ENCODE peak calls at places on chromosomes 6 and 20, in ten cellular contexts. One of them, this sample, is unnamed.

GRCh38 chr6:6925391-6926164 is 182.2 kb upstream of the RREB1 start:
- DNase-seq in prostate gland: no peak
- DNase-seq in suprapubic skin: no peak
- DNase-seq in Peyer's patch: no peak
- DNase-seq in HCT116: no peak
- DNase-seq in body of pancreas: no peak
- DNase-seq in breast epithelium: no peak
- DNase-seq in A549: no peak
- DNase-seq in K562: no peak
- DNase-seq in adrenal gland: no peak
- DNase-seq in this sample: no peak

GRCh38 chr6:140320081-140320798 is 945.8 kb upstream of the CITED2 start:
- DNase-seq in prostate gland: no peak
- DNase-seq in suprapubic skin: no peak
- DNase-seq in Peyer's patch: no peak
- DNase-seq in HCT116: no peak
- DNase-seq in body of pancreas: no peak
- DNase-seq in breast epithelium: no peak
- DNase-seq in A549: no peak
- DNase-seq in K562: no peak
- DNase-seq in adrenal gland: no peak
- DNase-seq in this sample: peak; percentile 69

GRCh38 chr20:1657556-1658334 is at the start of gene SIRPG:
- DNase-seq in prostate gland: no peak
- DNase-seq in suprapubic skin: no peak
- DNase-seq in Peyer's patch: peak; percentile 52
- DNase-seq in HCT116: no peak
- DNase-seq in body of pancreas: no peak
- DNase-seq in breast epithelium: no peak
- DNase-seq in A549: no peak
- DNase-seq in K562: no peak
- DNase-seq in adrenal gland: no peak
- DNase-seq in this sample: peak; percentile 86

GRCh38 chr20:33846291-33846916 is 35.3 kb downstream of the CHMP4B start:
- DNase-seq in prostate gland: no peak
- DNase-seq in suprapubic skin: no peak
- DNase-seq in Peyer's patch: no peak
- DNase-seq in HCT116: no peak
- DNase-seq in body of pancreas: peak; percentile 29
- DNase-seq in breast epithelium: no peak
- DNase-seq in A549: no peak
- DNase-seq in K562: peak; percentile 57
- DNase-seq in adrenal gland: no peak
- DNase-seq in this sample: no peak

GRCh38 chr6:115838763-115839401 is 221.8 kb downstream of the FRK start:
- DNase-seq in prostate gland: no peak
- DNase-seq in suprapubic skin: no peak
- DNase-seq in Peyer's patch: no peak
- DNase-seq in HCT116: peak; percentile 55
- DNase-seq in body of pancreas: peak; percentile 19
- DNase-seq in breast epithelium: no peak
- DNase-seq in A549: peak; percentile 23
- DNase-seq in K562: peak; percentile 40
- DNase-seq in adrenal gland: no peak
- DNase-seq in this sample: peak; percentile 40

GRCh38 chr20:12179692-12180091 is 262.0 kb downstream of the BTBD3 start:
- DNase-seq in prostate gland: no peak
- DNase-seq in suprapubic skin: no peak
- DNase-seq in Peyer's patch: no peak
- DNase-seq in HCT116: no peak
- DNase-seq in body of pancreas: no peak
- DNase-seq in breast epithelium: no peak
- DNase-seq in A549: no peak
- DNase-seq in K562: no peak
- DNase-seq in adrenal gland: no peak
- DNase-seq in this sample: no peak

GRCh38 chr6:124679392-124679791 is 282.8 kb upstream of the RNF217 start:
- DNase-seq in prostate gland: no peak
- DNase-seq in suprapubic skin: no peak
- DNase-seq in Peyer's patch: no peak
- DNase-seq in HCT116: no peak
- DNase-seq in body of pancreas: no peak
- DNase-seq in breast epithelium: no peak
- DNase-seq in A549: no peak
- DNase-seq in K562: no peak
- DNase-seq in adrenal gland: no peak
- DNase-seq in this sample: no peak

GRCh38 chr6:15329154-15329781 is 83.4 kb downstream of the JARID2 start:
- DNase-seq in prostate gland: no peak
- DNase-seq in suprapubic skin: no peak
- DNase-seq in Peyer's patch: no peak
- DNase-seq in HCT116: no peak
- DNase-seq in body of pancreas: peak; percentile 25
- DNase-seq in breast epithelium: no peak
- DNase-seq in A549: no peak
- DNase-seq in K562: no peak
- DNase-seq in adrenal gland: no peak
- DNase-seq in this sample: peak; percentile 79

GRCh38 chr6:113645986-113646385 is 211.2 kb upstream of the MARCKS start:
- DNase-seq in prostate gland: no peak
- DNase-seq in suprapubic skin: no peak
- DNase-seq in Peyer's patch: no peak
- DNase-seq in HCT116: no peak
- DNase-seq in body of pancreas: no peak
- DNase-seq in breast epithelium: no peak
- DNase-seq in A549: no peak
- DNase-seq in K562: no peak
- DNase-seq in adrenal gland: no peak
- DNase-seq in this sample: no peak

GRCh38 chr6:66838764-66839163 is 1131.7 kb upstream of the EYS start:
- DNase-seq in prostate gland: no peak
- DNase-seq in suprapubic skin: no peak
- DNase-seq in Peyer's patch: no peak
- DNase-seq in HCT116: no peak
- DNase-seq in body of pancreas: no peak
- DNase-seq in breast epithelium: no peak
- DNase-seq in A549: no peak
- DNase-seq in K562: no peak
- DNase-seq in adrenal gland: no peak
- DNase-seq in this sample: no peak

GRCh38 chr6:52834481-52834880 is 6.1 kb downstream of the GSTA5 start:
- DNase-seq in prostate gland: no peak
- DNase-seq in suprapubic skin: no peak
- DNase-seq in Peyer's patch: no peak
- DNase-seq in HCT116: no peak
- DNase-seq in body of pancreas: no peak
- DNase-seq in breast epithelium: no peak
- DNase-seq in A549: no peak
- DNase-seq in K562: no peak
- DNase-seq in adrenal gland: no peak
- DNase-seq in this sample: no peak

GRCh38 chr6:149766156-149766768 is 16.7 kb downstream of the PCMT1 start:
- DNase-seq in prostate gland: peak; percentile 22
- DNase-seq in suprapubic skin: no peak
- DNase-seq in Peyer's patch: no peak
- DNase-seq in HCT116: no peak
- DNase-seq in body of pancreas: peak; percentile 22
- DNase-seq in breast epithelium: no peak
- DNase-seq in A549: no peak
- DNase-seq in K562: no peak
- DNase-seq in adrenal gland: no peak
- DNase-seq in this sample: peak; percentile 27

GRCh38 chr6:157528931-157529653 is 148.1 kb downstream of the ZDHHC14 start:
- DNase-seq in prostate gland: no peak
- DNase-seq in suprapubic skin: no peak
- DNase-seq in Peyer's patch: no peak
- DNase-seq in HCT116: no peak
- DNase-seq in body of pancreas: peak; percentile 48
- DNase-seq in breast epithelium: no peak
- DNase-seq in A549: no peak
- DNase-seq in K562: peak; percentile 39
- DNase-seq in adrenal gland: no peak
- DNase-seq in this sample: peak; percentile 99

GRCh38 chr20:50226093-50226974 is 35.7 kb downstream of the CEBPB start:
- DNase-seq in prostate gland: no peak
- DNase-seq in suprapubic skin: peak; percentile 92
- DNase-seq in Peyer's patch: no peak
- DNase-seq in HCT116: no peak
- DNase-seq in body of pancreas: peak; percentile 56
- DNase-seq in breast epithelium: no peak
- DNase-seq in A549: no peak
- DNase-seq in K562: peak; percentile 22
- DNase-seq in adrenal gland: peak; percentile 61
- DNase-seq in this sample: peak; percentile 87

DNA sequence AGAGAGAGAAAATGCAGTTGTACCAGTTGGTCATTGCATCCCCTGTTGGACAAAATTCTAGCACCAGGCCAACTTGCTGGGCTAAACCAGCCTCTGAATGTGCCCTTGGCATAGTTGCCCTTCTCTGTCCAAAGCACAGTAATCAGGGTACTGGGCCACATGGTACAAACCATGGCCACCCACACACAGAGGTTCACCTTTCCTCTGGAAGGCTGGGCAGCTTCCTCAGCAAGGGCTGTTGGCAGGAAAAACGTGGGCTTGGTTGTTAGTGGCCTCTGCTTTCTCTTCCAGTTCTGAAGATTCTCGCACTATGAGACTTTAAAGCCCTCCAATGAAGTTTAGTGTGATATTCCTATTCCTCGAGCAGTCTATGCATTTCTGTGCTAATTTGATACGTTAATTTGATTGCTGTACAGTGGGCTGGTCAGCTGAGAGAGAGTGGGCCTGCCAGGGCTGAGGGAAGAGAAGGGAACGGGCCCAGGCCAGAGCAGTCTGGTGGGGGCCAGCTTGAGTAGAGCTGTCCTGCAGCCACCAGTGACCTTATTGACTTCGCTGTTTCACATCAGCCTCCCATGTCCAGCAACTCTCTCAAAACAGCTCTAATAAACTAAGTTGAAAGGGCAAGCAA is 592 bp downstream of the DDO start:
- DNase-seq in prostate gland: no peak
- DNase-seq in suprapubic skin: no peak
- DNase-seq in Peyer's patch: no peak
- DNase-seq in HCT116: no peak
- DNase-seq in body of pancreas: no peak
- DNase-seq in breast epithelium: no peak
- DNase-seq in A549: no peak
- DNase-seq in K562: no peak
- DNase-seq in adrenal gland: no peak
- DNase-seq in this sample: no peak
- H3K4me3 ChIP-seq in prostate gland: peak overlapping the region; percentile 20
- H3K4me3 ChIP-seq in suprapubic skin: peak overlapping the region; percentile 38
- H3K4me3 ChIP-seq in Peyer's patch: peak overlapping the region; percentile 51
- H3K4me3 ChIP-seq in HCT116: no peak overlapping the region
- H3K4me3 ChIP-seq in body of pancreas: no peak overlapping the region
- H3K4me3 ChIP-seq in breast epithelium: peak overlapping the region; percentile 48
- H3K4me3 ChIP-seq in A549: no peak overlapping the region
- H3K4me3 ChIP-seq in K562: no peak overlapping the region
- H3K4me3 ChIP-seq in adrenal gland: peak overlapping the region; percentile 16
- H3K4me3 ChIP-seq in this sample: no peak overlapping the region

DNA sequence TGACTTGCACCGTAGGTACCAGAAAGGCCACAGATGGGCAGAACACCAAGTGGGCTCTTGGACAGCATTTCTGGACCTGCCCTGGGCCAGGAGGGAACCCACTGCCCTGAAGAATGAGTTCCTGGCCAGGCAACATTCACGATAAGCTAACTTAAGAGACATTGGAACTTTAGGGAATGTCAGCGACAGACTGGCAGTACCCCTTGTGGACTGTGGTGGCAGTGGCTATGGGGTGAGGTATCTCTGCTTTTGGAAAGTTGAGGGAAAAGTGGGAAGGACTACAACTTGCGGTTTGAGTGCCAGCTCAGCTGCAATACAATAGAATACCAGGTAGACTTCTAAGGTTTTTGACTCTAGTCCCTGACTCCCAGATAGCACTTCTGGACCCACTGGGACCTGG is 617.8 kb downstream of the COL12A1 start:
- DNase-seq in prostate gland: no peak
- DNase-seq in suprapubic skin: no peak
- DNase-seq in Peyer's patch: no peak
- DNase-seq in HCT116: no peak
- DNase-seq in body of pancreas: no peak
- DNase-seq in breast epithelium: no peak
- DNase-seq in A549: no peak
- DNase-seq in K562: no peak
- DNase-seq in adrenal gland: no peak
- DNase-seq in this sample: no peak
- TF ChIP-seq CTCF in prostate gland: no peak
- TF ChIP-seq CTCF in suprapubic skin: no peak
- TF ChIP-seq CTCF in Peyer's patch: no peak
- TF ChIP-seq CTCF in HCT116: peak; percentile 11
- TF ChIP-seq CTCF in body of pancreas: no peak
- TF ChIP-seq CTCF in breast epithelium: no peak
- TF ChIP-seq CTCF in A549: no peak
- TF ChIP-seq CTCF in K562: no peak
- TF ChIP-seq CTCF in adrenal gland: no peak
- TF ChIP-seq CTCF in this sample: no peak

DNA sequence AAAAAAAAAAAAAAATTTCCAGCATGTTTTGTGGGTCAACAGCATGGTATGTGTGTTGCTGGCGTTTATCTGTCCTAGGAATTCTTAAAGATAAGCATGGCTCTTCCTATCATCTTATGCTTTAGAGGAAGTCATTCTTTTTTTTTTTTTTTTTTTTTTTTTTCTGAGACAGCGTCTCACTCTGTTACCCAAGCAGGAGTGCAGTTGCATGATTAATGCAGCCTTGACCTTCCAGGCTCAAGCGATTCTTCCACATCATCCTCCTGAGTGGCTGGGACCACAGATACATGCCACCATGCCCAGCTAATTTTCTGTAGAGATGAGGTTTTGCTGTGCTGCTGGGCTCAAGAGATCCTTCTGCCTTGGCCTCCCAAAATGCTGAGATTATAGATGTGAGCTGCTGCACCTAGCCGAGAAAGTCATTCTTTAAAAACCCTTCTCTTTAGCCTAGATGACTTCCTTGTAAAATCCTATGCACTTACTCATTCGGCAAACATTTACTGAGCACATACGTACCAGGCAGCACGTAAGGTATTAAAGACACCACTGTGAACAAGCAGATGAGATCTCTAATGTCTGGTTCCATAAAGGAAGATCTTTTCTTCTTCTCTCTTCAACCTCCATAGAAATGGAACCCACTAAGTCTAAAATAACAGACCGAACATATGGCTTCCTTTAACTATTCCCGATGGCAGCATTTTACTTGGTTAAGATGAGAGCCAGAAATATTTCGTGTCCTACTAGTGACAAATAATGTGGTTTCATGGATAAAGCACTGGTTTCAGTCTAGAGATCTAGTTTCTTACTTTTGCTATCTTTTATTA is 122.4 kb downstream of the RIN2 start:
- DNase-seq in prostate gland: peak; percentile 20
- DNase-seq in suprapubic skin: no peak
- DNase-seq in Peyer's patch: no peak
- DNase-seq in HCT116: peak; percentile 36
- DNase-seq in body of pancreas: no peak
- DNase-seq in breast epithelium: no peak
- DNase-seq in A549: peak; percentile 88
- DNase-seq in K562: no peak
- DNase-seq in adrenal gland: no peak
- DNase-seq in this sample: no peak
- TF ChIP-seq POLR2A in prostate gland: no peak
- TF ChIP-seq POLR2A in suprapubic skin: no peak
- TF ChIP-seq POLR2A in Peyer's patch: no peak
- TF ChIP-seq POLR2A in HCT116: no peak
- TF ChIP-seq POLR2A in body of pancreas: no peak
- TF ChIP-seq POLR2A in breast epithelium: no peak
- TF ChIP-seq POLR2A in A549: no peak
- TF ChIP-seq POLR2A in K562: no peak
- TF ChIP-seq POLR2A in adrenal gland: no peak
- TF ChIP-seq POLR2A in this sample: no peak

GRCh38 chr6:111200823-111201134 is 113.5 kb downstream of the SLC16A10 start:
- DNase-seq in prostate gland: no peak
- DNase-seq in suprapubic skin: no peak
- DNase-seq in Peyer's patch: no peak
- DNase-seq in HCT116: no peak
- DNase-seq in body of pancreas: no peak
- DNase-seq in breast epithelium: no peak
- DNase-seq in A549: no peak
- DNase-seq in K562: no peak
- DNase-seq in adrenal gland: no peak
- DNase-seq in this sample: no peak
- H3K4me3 ChIP-seq in prostate gland: no peak overlapping the region
- H3K4me3 ChIP-seq in suprapubic skin: no peak overlapping the region
- H3K4me3 ChIP-seq in Peyer's patch: peak overlapping the region; percentile 25
- H3K4me3 ChIP-seq in HCT116: no peak overlapping the region
- H3K4me3 ChIP-seq in body of pancreas: no peak overlapping the region
- H3K4me3 ChIP-seq in breast epithelium: no peak overlapping the region
- H3K4me3 ChIP-seq in A549: peak overlapping the region; percentile 10
- H3K4me3 ChIP-seq in K562: no peak overlapping the region
- H3K4me3 ChIP-seq in adrenal gland: no peak overlapping the region
- H3K4me3 ChIP-seq in this sample: no peak overlapping the region

This sample was measured in NB4.